ENCODE peak calls at places on chromosomes 2 and 18, in five cellular contexts. U is stimulated activated CD8-positive, alpha-beta memory T cell treated with anti-CD3 and anti-CD28 coated beads, Interleukin-7, amount 100 ng/mL, for 1 hour; O is activated T-helper 1 cell treated with Interleukin-2 at 50 U/mL for 16 hours; Y is Karpas-422; W is RKO. J is an unnamed sample.

GRCh38 chr18:6566338-6566911 is 151.7 kb upstream of the L3MBTL4 start:
- DNase-seq in U (no peak), Y (no peak), O (no peak), W (no peak), J (no peak)

GRCh38 chr2:65309699-65310098 is 82.1 kb downstream of the ACTR2 start:
- DNase-seq in W (no peak), U (no peak), Y (no peak), O (no peak), J (no peak)

GRCh38 chr2:70369082-70369481 is 67.2 kb upstream of the FAM136A start:
- DNase-seq in Y (no peak), U (no peak), W (no peak), O (no peak), J (no peak)

GRCh38 chr2:133774675-133775005 is 206.4 kb upstream of the NCKAP5 start:
- DNase-seq in W (no peak), O (no peak), Y (no peak), U (no peak), J (no peak)

GRCh38 chr2:239026711-239027430 is 179.0 kb downstream of the TWIST2 start:
- DNase-seq in O (no peak), W (no peak), Y (no peak), U (no peak), J (no peak)

GRCh38 chr2:70896765-70897202 is 38.9 kb upstream of the ATP6V1B1 start:
- DNase-seq in W (no peak), Y (no peak), U (no peak), O (no peak), J (peak)

GRCh38 chr18:9135912-9136314 is 668 bp upstream of the ANKRD12 start:
- DNase-seq in W (peak), O (peak), Y (peak), U (no peak), J (peak)

GRCh38 chr18:2920027-2920426 is 73.2 kb downstream of the EMILIN2 start:
- DNase-seq in Y (no peak), U (no peak), W (no peak), O (no peak), J (no peak)

GRCh38 chr2:15313657-15314056 is 247.5 kb downstream of the NBAS start:
- DNase-seq in W (peak), Y (peak), U (no peak), O (no peak), J (no peak)

GRCh38 chr2:240214790-240215675 is 74.6 kb upstream of the OTOS start:
- DNase-seq in O (no peak), Y (no peak), U (no peak), W (no peak), J (no peak)

GRCh38 chr2:171652411-171652775 is 34.9 kb upstream of the DYNC1I2 start:
- DNase-seq in W (peak), Y (peak), U (no peak), O (no peak), J (peak)

GRCh38 chr2:1115843-1116539 is 165.3 kb downstream of the SNTG2 start:
- DNase-seq in O (no peak), Y (no peak), W (no peak), U (no peak), J (no peak)

GRCh38 chr2:219459460-219460311 is 25.0 kb downstream of the SPEG start:
- DNase-seq in Y (peak), U (no peak), W (peak), O (no peak), J (peak)

GRCh38 chr2:238286987-238287386 is 1.4 kb downstream of the PER2 start:
- DNase-seq in W (peak), O (no peak), Y (no peak), U (no peak), J (no peak)

GRCh38 chr2:227545990-227546389 is 52.7 kb upstream of the SCYGR2 start:
- DNase-seq in O (no peak), W (peak), U (no peak), Y (peak), J (no peak)

GRCh38 chr2:201883559-201883958 is 77.2 kb downstream of the CDK15 start:
- DNase-seq in O (no peak), U (no peak), Y (peak), W (no peak), J (peak)

GRCh38 chr2:14700753-14701152 is 68.2 kb downstream of the LRATD1 start:
- DNase-seq in Y (no peak), U (no peak), W (no peak), O (no peak), J (no peak)

GRCh38 chr18:50656841-50657470 is 97.1 kb downstream of the MAPK4 start:
- DNase-seq in U (no peak), Y (no peak), O (no peak), W (no peak), J (peak)

GRCh38 chr2:152369176-152369860 is 34.3 kb downstream of the FMNL2 start:
- DNase-seq in Y (no peak), W (no peak), O (no peak), U (no peak), J (no peak)

GRCh38 chr18:10228380-10228779 is 226.1 kb upstream of the APCDD1 start:
- DNase-seq in U (no peak), W (no peak), O (no peak), Y (no peak), J (no peak)

J was measured in NB4.